ENCODE peak calls at places on chromosomes 5 and 9, in eight cellular contexts. One of them, this sample, is unnamed.

GRCh38 chr5:64497390-64497789 is 8.4 kb upstream of the RGS7BP start:
- DNase-seq in endodermal cell: no peak
- DNase-seq in heart left ventricle: no peak
- DNase-seq in NT2/D1: peak; percentile 32
- DNase-seq in fibroblast of lung: no peak
- DNase-seq in tibial artery: no peak
- DNase-seq in CD4-positive, alpha-beta memory T cell: no peak
- DNase-seq in mesenchymal stem cell: peak; percentile 63
- DNase-seq in this sample: peak; percentile 21

GRCh38 chr5:93279292-93279974 is 301.6 kb downstream of the NR2F1-AS1 start:
- DNase-seq in endodermal cell: no peak
- DNase-seq in heart left ventricle: no peak
- DNase-seq in NT2/D1: no peak
- DNase-seq in fibroblast of lung: no peak
- DNase-seq in tibial artery: no peak
- DNase-seq in CD4-positive, alpha-beta memory T cell: no peak
- DNase-seq in mesenchymal stem cell: no peak
- DNase-seq in this sample: no peak

GRCh38 chr5:101531031-101531430 is 627.9 kb upstream of the ST8SIA4 start:
- DNase-seq in endodermal cell: no peak
- DNase-seq in heart left ventricle: no peak
- DNase-seq in NT2/D1: no peak
- DNase-seq in fibroblast of lung: no peak
- DNase-seq in tibial artery: no peak
- DNase-seq in CD4-positive, alpha-beta memory T cell: no peak
- DNase-seq in mesenchymal stem cell: no peak
- DNase-seq in this sample: no peak

GRCh38 chr5:66963559-66963971 is 233.0 kb downstream of the CD180 start:
- DNase-seq in endodermal cell: peak; percentile 85
- DNase-seq in heart left ventricle: no peak
- DNase-seq in NT2/D1: no peak
- DNase-seq in fibroblast of lung: peak; percentile 61
- DNase-seq in tibial artery: no peak
- DNase-seq in CD4-positive, alpha-beta memory T cell: no peak
- DNase-seq in mesenchymal stem cell: peak; percentile 88
- DNase-seq in this sample: peak; percentile 28

GRCh38 chr5:176700239-176700847 is 53.1 kb downstream of the TSPAN17 start:
- DNase-seq in endodermal cell: peak; percentile 84
- DNase-seq in heart left ventricle: no peak
- DNase-seq in NT2/D1: no peak
- DNase-seq in fibroblast of lung: no peak
- DNase-seq in tibial artery: no peak
- DNase-seq in CD4-positive, alpha-beta memory T cell: no peak
- DNase-seq in mesenchymal stem cell: no peak
- DNase-seq in this sample: peak; percentile 90

GRCh38 chr9:121261107-121261460 is 6.9 kb upstream of the GSN start:
- DNase-seq in endodermal cell: peak; percentile 60
- DNase-seq in heart left ventricle: no peak
- DNase-seq in NT2/D1: no peak
- DNase-seq in fibroblast of lung: peak; percentile 38
- DNase-seq in tibial artery: no peak
- DNase-seq in CD4-positive, alpha-beta memory T cell: no peak
- DNase-seq in mesenchymal stem cell: peak; percentile 35
- DNase-seq in this sample: no peak

GRCh38 chr9:89538874-89539273 is 41.0 kb upstream of the SEMA4D start:
- DNase-seq in endodermal cell: no peak
- DNase-seq in heart left ventricle: no peak
- DNase-seq in NT2/D1: no peak
- DNase-seq in fibroblast of lung: no peak
- DNase-seq in tibial artery: no peak
- DNase-seq in CD4-positive, alpha-beta memory T cell: no peak
- DNase-seq in mesenchymal stem cell: no peak
- DNase-seq in this sample: no peak

GRCh38 chr9:123005964-123006363 is 27.5 kb upstream of the GPR21 start:
- DNase-seq in endodermal cell: no peak
- DNase-seq in heart left ventricle: no peak
- DNase-seq in NT2/D1: no peak
- DNase-seq in fibroblast of lung: no peak
- DNase-seq in tibial artery: no peak
- DNase-seq in CD4-positive, alpha-beta memory T cell: no peak
- DNase-seq in mesenchymal stem cell: peak; percentile 5
- DNase-seq in this sample: no peak

GRCh38 chr5:169906745-169907649 is 73.3 kb downstream of the INSYN2B start:
- DNase-seq in endodermal cell: peak; percentile 90
- DNase-seq in heart left ventricle: no peak
- DNase-seq in NT2/D1: peak; percentile 18
- DNase-seq in fibroblast of lung: peak; percentile 36
- DNase-seq in tibial artery: no peak
- DNase-seq in CD4-positive, alpha-beta memory T cell: no peak
- DNase-seq in mesenchymal stem cell: peak; percentile 23
- DNase-seq in this sample: no peak

GRCh38 chr5:109451161-109451560 is 41.4 kb upstream of the PJA2 start:
- DNase-seq in endodermal cell: no peak
- DNase-seq in heart left ventricle: no peak
- DNase-seq in NT2/D1: no peak
- DNase-seq in fibroblast of lung: no peak
- DNase-seq in tibial artery: no peak
- DNase-seq in CD4-positive, alpha-beta memory T cell: no peak
- DNase-seq in mesenchymal stem cell: no peak
- DNase-seq in this sample: no peak

GRCh38 chr5:18202147-18202546 is 567.9 kb downstream of the TAF11L14 start:
- DNase-seq in endodermal cell: no peak
- DNase-seq in heart left ventricle: no peak
- DNase-seq in NT2/D1: no peak
- DNase-seq in fibroblast of lung: peak; percentile 2
- DNase-seq in tibial artery: no peak
- DNase-seq in CD4-positive, alpha-beta memory T cell: no peak
- DNase-seq in mesenchymal stem cell: no peak
- DNase-seq in this sample: no peak

GRCh38 chr5:10351199-10351881 is 2.2 kb upstream of the MARCHF6 start:
- DNase-seq in endodermal cell: peak; percentile 49
- DNase-seq in heart left ventricle: no peak
- DNase-seq in NT2/D1: no peak
- DNase-seq in fibroblast of lung: peak; percentile 81
- DNase-seq in tibial artery: no peak
- DNase-seq in CD4-positive, alpha-beta memory T cell: no peak
- DNase-seq in mesenchymal stem cell: peak; percentile 47
- DNase-seq in this sample: no peak

GRCh38 chr9:4985376-4986266 is 549 bp downstream of the JAK2 start:
- DNase-seq in endodermal cell: peak; percentile 81
- DNase-seq in heart left ventricle: peak; percentile 46
- DNase-seq in NT2/D1: peak; percentile 33
- DNase-seq in fibroblast of lung: peak; percentile 48
- DNase-seq in tibial artery: peak; percentile 37
- DNase-seq in CD4-positive, alpha-beta memory T cell: peak; percentile 25
- DNase-seq in mesenchymal stem cell: peak; percentile 79
- DNase-seq in this sample: peak; percentile 28

GRCh38 chr9:86983260-86984255 is 36.3 kb upstream of the GAS1 start:
- DNase-seq in endodermal cell: no peak
- DNase-seq in heart left ventricle: no peak
- DNase-seq in NT2/D1: no peak
- DNase-seq in fibroblast of lung: peak; percentile 99
- DNase-seq in tibial artery: no peak
- DNase-seq in CD4-positive, alpha-beta memory T cell: no peak
- DNase-seq in mesenchymal stem cell: no peak
- DNase-seq in this sample: no peak

GRCh38 chr5:172637122-172637580 is 3.9 kb upstream of the NEURL1B start:
- DNase-seq in endodermal cell: peak; percentile 45
- DNase-seq in heart left ventricle: no peak
- DNase-seq in NT2/D1: no peak
- DNase-seq in fibroblast of lung: no peak
- DNase-seq in tibial artery: no peak
- DNase-seq in CD4-positive, alpha-beta memory T cell: no peak
- DNase-seq in mesenchymal stem cell: no peak
- DNase-seq in this sample: peak; percentile 53

GRCh38 chr5:126619781-126620180 is 19.0 kb downstream of the PHAX start:
- DNase-seq in endodermal cell: no peak
- DNase-seq in heart left ventricle: no peak
- DNase-seq in NT2/D1: no peak
- DNase-seq in fibroblast of lung: no peak
- DNase-seq in tibial artery: no peak
- DNase-seq in CD4-positive, alpha-beta memory T cell: no peak
- DNase-seq in mesenchymal stem cell: no peak
- DNase-seq in this sample: no peak

GRCh38 chr9:125486576-125486975 is 220.4 kb downstream of the MAPKAP1 start:
- DNase-seq in endodermal cell: no peak
- DNase-seq in heart left ventricle: peak; percentile 68
- DNase-seq in NT2/D1: no peak
- DNase-seq in fibroblast of lung: peak; percentile 47
- DNase-seq in tibial artery: peak; percentile 45
- DNase-seq in CD4-positive, alpha-beta memory T cell: no peak
- DNase-seq in mesenchymal stem cell: no peak
- DNase-seq in this sample: no peak

GRCh38 chr9:34957492-34958410 is at the start of gene PHF24:
- DNase-seq in endodermal cell: peak; percentile 77
- DNase-seq in heart left ventricle: no peak
- DNase-seq in NT2/D1: no peak
- DNase-seq in fibroblast of lung: no peak
- DNase-seq in tibial artery: no peak
- DNase-seq in CD4-positive, alpha-beta memory T cell: peak; percentile 7
- DNase-seq in mesenchymal stem cell: peak; percentile 5
- DNase-seq in this sample: peak; percentile 79

GRCh38 chr5:128009399-128009798 is 74.2 kb upstream of the SLC12A2 start:
- DNase-seq in endodermal cell: peak; percentile 87
- DNase-seq in heart left ventricle: no peak
- DNase-seq in NT2/D1: peak; percentile 18
- DNase-seq in fibroblast of lung: no peak
- DNase-seq in tibial artery: no peak
- DNase-seq in CD4-positive, alpha-beta memory T cell: no peak
- DNase-seq in mesenchymal stem cell: no peak
- DNase-seq in this sample: peak; percentile 1

GRCh38 chr5:92147263-92147662 is 764.1 kb upstream of the ARRDC3 start:
- DNase-seq in endodermal cell: no peak
- DNase-seq in heart left ventricle: no peak
- DNase-seq in NT2/D1: no peak
- DNase-seq in fibroblast of lung: no peak
- DNase-seq in tibial artery: no peak
- DNase-seq in CD4-positive, alpha-beta memory T cell: no peak
- DNase-seq in mesenchymal stem cell: no peak
- DNase-seq in this sample: no peak

GRCh38 chr5:3347741-3348140 is 247.9 kb upstream of the IRX1 start:
- DNase-seq in endodermal cell: peak; percentile 22
- DNase-seq in heart left ventricle: no peak
- DNase-seq in NT2/D1: no peak
- DNase-seq in fibroblast of lung: no peak
- DNase-seq in tibial artery: no peak
- DNase-seq in CD4-positive, alpha-beta memory T cell: no peak
- DNase-seq in mesenchymal stem cell: no peak
- DNase-seq in this sample: no peak

GRCh38 chr9:89234636-89235035 is 56.0 kb upstream of the SHC3 start:
- DNase-seq in endodermal cell: peak; percentile 84
- DNase-seq in heart left ventricle: no peak
- DNase-seq in NT2/D1: peak; percentile 22
- DNase-seq in fibroblast of lung: peak; percentile 39
- DNase-seq in tibial artery: no peak
- DNase-seq in CD4-positive, alpha-beta memory T cell: no peak
- DNase-seq in mesenchymal stem cell: no peak
- DNase-seq in this sample: peak; percentile 63

DNA sequence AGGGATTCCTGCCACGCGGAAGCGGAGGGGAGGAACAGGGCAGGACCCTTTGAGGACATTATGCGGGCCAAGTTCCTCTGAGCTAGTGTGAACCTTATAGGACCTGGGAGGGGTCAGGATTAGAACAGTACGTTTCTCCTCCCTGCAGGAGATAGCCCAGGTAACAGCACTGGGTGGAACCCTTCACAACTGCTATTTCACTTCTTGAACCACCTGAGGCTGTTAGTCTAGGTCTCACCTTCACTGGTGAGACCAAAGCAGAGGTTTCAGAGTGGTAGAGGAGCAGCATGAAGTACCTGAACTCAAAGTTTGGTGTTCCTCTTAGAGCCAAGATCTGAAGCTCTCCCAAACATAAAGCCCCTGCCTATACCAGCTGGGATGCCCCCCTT is 832 bp downstream of the EIF4EBP3 start:
- DNase-seq in endodermal cell: no peak
- DNase-seq in heart left ventricle: no peak
- DNase-seq in NT2/D1: no peak
- DNase-seq in fibroblast of lung: no peak
- DNase-seq in tibial artery: no peak
- DNase-seq in CD4-positive, alpha-beta memory T cell: no peak
- DNase-seq in mesenchymal stem cell: no peak
- DNase-seq in this sample: no peak
- H3K4me3 ChIP-seq in endodermal cell: peak overlapping the region; percentile 58
- H3K4me3 ChIP-seq in heart left ventricle: peak overlapping the region; percentile 62
- H3K4me3 ChIP-seq in NT2/D1: peak overlapping the region; percentile 33
- H3K4me3 ChIP-seq in fibroblast of lung: peak overlapping the region; percentile 58
- H3K4me3 ChIP-seq in tibial artery: peak overlapping the region; percentile 58
- H3K4me3 ChIP-seq in CD4-positive, alpha-beta memory T cell: peak overlapping the region; percentile 76
- H3K4me3 ChIP-seq in mesenchymal stem cell: no peak overlapping the region
- H3K4me3 ChIP-seq in this sample: peak overlapping the region; percentile 52

GRCh38 chr9:77020438-77021264 is 1.2 kb downstream of the FOXB2 start:
- DNase-seq in endodermal cell: peak; percentile 78
- DNase-seq in heart left ventricle: no peak
- DNase-seq in NT2/D1: no peak
- DNase-seq in fibroblast of lung: no peak
- DNase-seq in tibial artery: no peak
- DNase-seq in CD4-positive, alpha-beta memory T cell: no peak
- DNase-seq in mesenchymal stem cell: no peak
- DNase-seq in this sample: peak; percentile 79
- H3K27me3 ChIP-seq in endodermal cell: peaks cover 99% of the 10 kb centered on the region
- H3K27me3 ChIP-seq in heart left ventricle: peaks cover 83% of the 10 kb centered on the region
- H3K27me3 ChIP-seq in NT2/D1: peaks cover 96% of the 10 kb centered on the region
- H3K27me3 ChIP-seq in fibroblast of lung: peaks cover 79% of the 10 kb centered on the region
- H3K27me3 ChIP-seq in tibial artery: peaks cover 3% of the 10 kb centered on the region
- H3K27me3 ChIP-seq in CD4-positive, alpha-beta memory T cell: peaks cover 32% of the 10 kb centered on the region
- H3K27me3 ChIP-seq in mesenchymal stem cell: peaks cover 96% of the 10 kb centered on the region
- H3K27me3 ChIP-seq in this sample: peaks cover 82% of the 10 kb centered on the region

DNA sequence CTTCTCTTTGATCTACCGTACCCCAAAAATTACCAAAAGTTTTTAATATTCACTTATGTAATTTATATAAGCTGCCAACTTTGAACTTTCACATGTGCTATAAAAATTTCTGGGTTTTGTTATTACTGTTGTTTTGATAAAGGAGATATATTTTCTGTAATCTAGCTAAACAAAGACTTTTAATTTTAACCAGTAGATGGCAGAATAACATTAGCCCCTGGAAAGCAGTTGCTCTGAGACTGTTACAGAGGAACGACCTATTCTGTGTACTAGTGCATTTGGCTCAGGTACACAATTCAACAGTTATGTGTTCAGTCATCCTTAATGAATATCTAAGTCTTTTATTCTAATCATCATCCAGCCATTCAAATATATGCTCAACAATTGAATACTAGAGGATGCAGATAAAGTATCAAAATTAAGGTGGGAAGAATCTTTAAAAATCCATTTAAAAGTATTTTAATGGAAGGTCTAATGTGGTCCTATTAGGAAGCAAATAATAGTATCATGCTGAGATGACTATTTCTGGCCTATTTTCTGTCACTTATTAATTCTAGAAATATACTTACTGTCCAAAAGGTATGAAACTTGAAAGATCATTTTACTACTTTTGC is 8.6 kb downstream of the KLHL9 start:
- DNase-seq in endodermal cell: no peak
- DNase-seq in heart left ventricle: no peak
- DNase-seq in NT2/D1: no peak
- DNase-seq in fibroblast of lung: peak; percentile 59
- DNase-seq in tibial artery: no peak
- DNase-seq in CD4-positive, alpha-beta memory T cell: peak; percentile 57
- DNase-seq in mesenchymal stem cell: peak; percentile 63
- DNase-seq in this sample: no peak
- H3K36me3 ChIP-seq in endodermal cell: peaks cover 51% of the 10 kb centered on the region
- H3K36me3 ChIP-seq in heart left ventricle: peaks cover 29% of the 10 kb centered on the region
- H3K36me3 ChIP-seq in NT2/D1: peaks cover 53% of the 10 kb centered on the region
- H3K36me3 ChIP-seq in fibroblast of lung: peaks cover 5% of the 10 kb centered on the region
- H3K36me3 ChIP-seq in tibial artery: no peaks in the 10 kb centered on the region
- H3K36me3 ChIP-seq in CD4-positive, alpha-beta memory T cell: no peaks in the 10 kb centered on the region
- H3K36me3 ChIP-seq in mesenchymal stem cell: peaks cover 44% of the 10 kb centered on the region
- H3K36me3 ChIP-seq in this sample: no peaks in the 10 kb centered on the region

GRCh38 chr9:97848237-97848581 is 4.8 kb upstream of the FOXE1 start:
- DNase-seq in endodermal cell: no peak
- DNase-seq in heart left ventricle: no peak
- DNase-seq in NT2/D1: no peak
- DNase-seq in fibroblast of lung: no peak
- DNase-seq in tibial artery: no peak
- DNase-seq in CD4-positive, alpha-beta memory T cell: no peak
- DNase-seq in mesenchymal stem cell: no peak
- DNase-seq in this sample: peak; percentile 82
- H3K4me3 ChIP-seq in endodermal cell: peak overlapping the region; percentile 60
- H3K4me3 ChIP-seq in heart left ventricle: peak overlapping the region; percentile 46
- H3K4me3 ChIP-seq in NT2/D1: peak overlapping the region; percentile 43
- H3K4me3 ChIP-seq in fibroblast of lung: peak overlapping the region; percentile 30
- H3K4me3 ChIP-seq in tibial artery: no peak overlapping the region
- H3K4me3 ChIP-seq in CD4-positive, alpha-beta memory T cell: no peak overlapping the region
- H3K4me3 ChIP-seq in mesenchymal stem cell: no peak overlapping the region
- H3K4me3 ChIP-seq in this sample: no peak overlapping the region

This sample was measured in H7.